ENCODE peak calls at places on chromosomes 4 and X, in six cellular contexts. M, D, W, U, C and A are unnamed samples.
A peak's percentile ranks its signal among the peaks of the same experiment; 100 is the strongest.

GRCh38 chrX:84133023-84133422 is 55.0 kb downstream of the RPS6KA6 start:
- DNase-seq in D (no peak), U (no peak), M (no peak), C (peak; percentile 21), W (no peak), A (no peak)

GRCh38 chrX:100864967-100865366 is 9.2 kb downstream of the NOX1 start:
- DNase-seq in W (no peak), M (no peak), C (peak; percentile 57), U (no peak), D (peak; percentile 69), A (no peak)

GRCh38 chr4:82618321-82618720 is 56.5 kb upstream of the TMEM150C start:
- DNase-seq in W (no peak), D (no peak), M (no peak), U (no peak), C (peak; percentile 43), A (no peak)

GRCh38 chrX:144717682-144718081 is 529.6 kb upstream of the SPANXN1 start:
- DNase-seq in D (no peak), W (no peak), C (no peak), U (no peak), M (no peak), A (no peak)

GRCh38 chr4:2271279-2272025 is 9.5 kb upstream of the MXD4 start:
- DNase-seq in D (no peak), U (no peak), W (no peak), M (no peak), C (no peak), A (no peak)

GRCh38 chr4:185945238-185945637 is 123.7 kb upstream of the TLR3 start:
- DNase-seq in M (no peak), U (no peak), D (no peak), C (no peak), W (no peak), A (no peak)

GRCh38 chrX:39996561-39996960 is 101.2 kb downstream of the BCOR start:
- DNase-seq in W (no peak), M (no peak), C (peak; percentile 31), U (no peak), D (no peak), A (no peak)

GRCh38 chr4:153448003-153448731 is 18.0 kb upstream of the TMEM131L start:
- DNase-seq in U (no peak), W (no peak), M (no peak), C (peak; percentile 81), D (no peak), A (no peak)

GRCh38 chrX:136694491-136695087 is 46.6 kb downstream of the CD40LG start:
- DNase-seq in W (no peak), D (peak; percentile 19), C (peak; percentile 58), M (no peak), U (peak; percentile 30), A (no peak)

GRCh38 chr4:127783026-127783769 is 1.1 kb downstream of the HSPA4L start:
- DNase-seq in C (peak; percentile 65), D (peak; percentile 89), U (peak; percentile 17), W (peak; percentile 88), M (peak; percentile 75), A (no peak)

GRCh38 chr4:26261400-26261799 is 59.4 kb upstream of the RBPJ start:
- DNase-seq in D (no peak), W (no peak), U (no peak), C (no peak), M (no peak), A (no peak)

GRCh38 chr4:88807499-88807898 is 109.9 kb upstream of the NAP1L5 start:
- DNase-seq in M (no peak), D (peak; percentile 28), W (no peak), C (no peak), U (no peak), A (no peak)

GRCh38 chr4:15912961-15913630 is 25.4 kb downstream of the FGFBP1 start:
- DNase-seq in U (no peak), C (peak; percentile 33), W (no peak), D (no peak), M (no peak), A (no peak)

GRCh38 chr4:48271626-48272025 is 2.0 kb upstream of the TEC start:
- DNase-seq in C (no peak), W (no peak), M (no peak), D (no peak), U (no peak), A (no peak)

GRCh38 chr4:48270516-48270897 is 869 bp upstream of the TEC start:
- DNase-seq in D (no peak), M (no peak), C (no peak), W (no peak), U (no peak), A (no peak)

GRCh38 chr4:48275247-48275646 is 5.6 kb upstream of the TEC start:
- DNase-seq in U (no peak), M (no peak), W (no peak), D (no peak), C (peak; percentile 35), A (no peak)

GRCh38 chr4:48271048-48271452 is 1.4 kb upstream of the TEC start:
- DNase-seq in M (no peak), W (no peak), C (no peak), U (no peak), D (no peak), A (no peak)

GRCh38 chr4:48275694-48276093 is 6.1 kb upstream of the TEC start:
- DNase-seq in M (no peak), D (no peak), C (no peak), W (no peak), U (no peak), A (no peak)
- H3K4me1 ChIP-seq in M (no peaks in the 10 kb centered on the region), D (no peaks in the 10 kb centered on the region), C (no peaks in the 10 kb centered on the region), W (no peaks in the 10 kb centered on the region), U (no peaks in the 10 kb centered on the region), A (no peaks in the 10 kb centered on the region)

DNA sequence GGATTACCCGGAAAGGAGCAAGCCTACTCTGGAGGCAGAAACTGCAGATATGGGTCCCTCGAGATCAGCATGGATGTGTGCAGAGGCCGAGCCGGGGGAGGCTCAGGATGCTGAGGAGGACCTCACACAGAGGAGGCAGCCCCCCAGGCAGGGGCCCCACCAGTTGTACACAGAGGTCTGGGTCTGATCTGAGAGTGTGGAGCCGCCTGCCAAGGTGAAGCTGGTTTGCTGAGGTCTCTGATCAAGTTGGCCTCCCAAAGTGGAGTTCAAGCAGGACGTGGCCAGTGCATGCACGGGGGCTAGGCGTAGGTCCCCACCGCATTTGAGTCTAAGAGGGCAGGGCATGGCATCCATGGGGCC is 35.0 kb downstream of the ACOX3 start:
- DNase-seq in C (no peak), U (no peak), M (no peak), D (no peak), W (no peak), A (no peak)
- H3K27ac ChIP-seq in C (no peak overlapping the region), U (no peak overlapping the region), M (no peak overlapping the region), D (no peak overlapping the region), W (no peak overlapping the region), A (no peak overlapping the region)

DNA sequence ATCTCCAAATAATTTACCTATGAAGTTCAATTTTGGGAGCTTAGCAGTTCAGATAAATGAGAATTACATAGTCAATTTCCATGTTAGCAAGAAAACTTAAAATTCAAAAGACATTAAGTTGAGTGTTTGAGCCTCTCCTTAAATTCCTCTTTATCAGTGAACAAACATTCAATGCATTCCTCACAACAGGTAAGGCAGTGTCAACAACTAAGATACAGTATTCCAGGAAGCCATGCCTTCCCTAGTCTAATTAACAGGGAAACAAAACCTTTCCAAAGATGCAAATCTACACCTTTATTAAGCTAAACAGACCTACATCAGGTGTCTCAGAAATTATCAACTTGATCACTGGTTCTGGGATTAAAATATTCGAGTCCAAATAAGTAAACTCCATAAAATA is 3.7 kb downstream of the SH3RF1 start:
- DNase-seq in W (no peak), M (no peak), U (no peak), D (no peak), C (no peak), A (no peak)
- H3K4me1 ChIP-seq in W (no peaks in the 10 kb centered on the region), M (peaks cover 4% of the 10 kb centered on the region), U (peaks cover 4% of the 10 kb centered on the region), D (peaks cover 46% of the 10 kb centered on the region), C (peaks cover 8% of the 10 kb centered on the region), A (peaks cover 4% of the 10 kb centered on the region)

DNA sequence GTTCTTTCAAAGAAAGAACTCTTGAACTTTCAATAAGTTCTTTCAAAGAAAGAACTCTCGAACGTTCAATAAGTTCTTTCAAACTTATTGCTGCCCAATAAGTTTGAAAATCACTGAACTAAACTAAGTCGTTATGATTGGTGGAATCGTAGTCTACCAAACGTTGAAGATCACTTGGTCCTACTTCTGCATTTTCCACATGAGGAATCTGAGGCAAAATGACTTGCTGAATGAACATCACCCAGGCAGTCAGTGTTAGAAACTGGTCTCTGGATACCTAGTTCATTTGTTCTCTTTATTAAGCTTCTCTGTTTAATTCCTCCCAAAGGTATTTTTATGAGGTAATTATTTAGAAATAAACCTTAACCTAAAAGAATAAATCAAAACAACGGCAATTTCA is 7.1 kb upstream of the CNOT6L start:
- DNase-seq in D (no peak), C (no peak), W (no peak), U (no peak), M (no peak), A (no peak)
- H3K27ac ChIP-seq in D (no peak overlapping the region), C (no peak overlapping the region), W (no peak overlapping the region), U (no peak overlapping the region), M (no peak overlapping the region), A (no peak overlapping the region)

GRCh38 chrX:70479970-70480659 is 35.5 kb downstream of the DLG3 start:
- DNase-seq in U (no peak), W (no peak), C (no peak), D (peak; percentile 8), M (peak; percentile 66), A (no peak)

GRCh38 chrX:70478521-70478920 is 33.9 kb downstream of the DLG3 start:
- DNase-seq in M (no peak), C (no peak), U (no peak), D (no peak), W (no peak), A (no peak)

GRCh38 chrX:70477734-70478075 is 33.1 kb downstream of the DLG3 start:
- DNase-seq in D (no peak), U (no peak), W (no peak), M (no peak), C (no peak), A (no peak)

GRCh38 chrX:70480660-70481018 is 36.0 kb downstream of the DLG3 start:
- DNase-seq in D (no peak), W (peak; percentile 67), C (no peak), U (no peak), M (no peak), A (no peak)

DNA sequence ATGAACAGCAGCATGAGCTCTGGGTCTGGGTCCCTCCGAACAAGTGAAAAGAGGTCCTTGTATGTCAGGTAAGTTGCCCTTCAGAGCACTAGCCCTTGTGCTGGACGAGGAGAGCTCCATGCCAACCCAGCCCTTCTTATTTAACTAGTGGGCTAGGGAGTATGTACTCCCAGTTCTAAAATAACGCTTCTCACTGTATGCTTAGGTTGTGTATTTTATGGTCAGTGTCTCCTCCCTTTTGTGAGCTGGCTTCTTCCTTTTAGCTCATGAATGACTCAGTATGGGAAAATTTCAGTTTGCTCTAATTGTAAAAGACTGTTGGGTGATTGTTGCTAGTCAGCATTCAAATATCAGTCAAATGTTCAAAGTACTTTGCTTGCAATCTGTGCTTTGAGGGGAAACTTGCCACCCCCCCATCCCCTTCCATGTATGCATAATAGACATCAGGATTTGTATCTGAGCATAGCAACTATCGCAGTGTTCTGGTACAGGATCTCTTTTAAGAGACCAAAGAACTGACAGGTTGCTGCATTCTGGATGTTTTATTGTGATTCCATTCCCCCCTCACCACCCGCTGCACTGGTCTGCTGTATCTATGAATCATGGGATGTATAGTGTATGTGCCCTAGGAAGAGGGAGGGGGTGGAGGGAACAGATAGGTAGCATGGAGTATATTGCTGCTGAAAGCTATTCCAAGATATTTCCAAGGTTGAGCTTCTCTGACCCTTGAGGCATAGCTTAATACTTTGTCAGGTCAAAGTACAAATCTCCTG is 34.7 kb downstream of the DLG3 start:
- DNase-seq in W (no peak), C (peak; percentile 83), M (no peak), U (no peak), D (peak; percentile 39), A (no peak)
- H3K4me1 ChIP-seq in W (no peaks in the 10 kb centered on the region), C (peaks cover 22% of the 10 kb centered on the region), M (peaks cover 9% of the 10 kb centered on the region), U (peaks cover 30% of the 10 kb centered on the region), D (peaks cover 40% of the 10 kb centered on the region), A (peaks cover 6% of the 10 kb centered on the region)